ENCODE peak calls at places on chromosomes 13 and 19, in ten cellular contexts. One of them, this sample, is unnamed.

GRCh38 chr19:23071087-23071511 is 45.7 kb upstream of the ZNF730 start:
- DNase-seq in stomach: no peak
- DNase-seq in IMR-90: peak; percentile 3
- DNase-seq in effector memory CD4-positive, alpha-beta T cell: no peak
- DNase-seq in A549: no peak
- DNase-seq in mucosa of descending colon: no peak
- DNase-seq in CD8-positive, alpha-beta T cell: no peak
- DNase-seq in cardiac muscle cell: no peak
- DNase-seq in tibial nerve: no peak
- DNase-seq in endodermal cell: no peak
- DNase-seq in this sample: no peak

GRCh38 chr13:105798541-105798940 is 736.9 kb downstream of the EFNB2 start:
- DNase-seq in stomach: no peak
- DNase-seq in IMR-90: no peak
- DNase-seq in effector memory CD4-positive, alpha-beta T cell: no peak
- DNase-seq in A549: no peak
- DNase-seq in mucosa of descending colon: no peak
- DNase-seq in CD8-positive, alpha-beta T cell: no peak
- DNase-seq in cardiac muscle cell: no peak
- DNase-seq in tibial nerve: no peak
- DNase-seq in endodermal cell: no peak
- DNase-seq in this sample: no peak

GRCh38 chr13:45773944-45774343 is 71.8 kb downstream of the CBY2 start:
- DNase-seq in stomach: no peak
- DNase-seq in IMR-90: no peak
- DNase-seq in effector memory CD4-positive, alpha-beta T cell: no peak
- DNase-seq in A549: no peak
- DNase-seq in mucosa of descending colon: no peak
- DNase-seq in CD8-positive, alpha-beta T cell: no peak
- DNase-seq in cardiac muscle cell: no peak
- DNase-seq in tibial nerve: no peak
- DNase-seq in endodermal cell: no peak
- DNase-seq in this sample: no peak

GRCh38 chr13:51782026-51782710 is 21.8 kb downstream of the DHRS12 start:
- DNase-seq in stomach: no peak
- DNase-seq in IMR-90: no peak
- DNase-seq in effector memory CD4-positive, alpha-beta T cell: no peak
- DNase-seq in A549: no peak
- DNase-seq in mucosa of descending colon: no peak
- DNase-seq in CD8-positive, alpha-beta T cell: no peak
- DNase-seq in cardiac muscle cell: no peak
- DNase-seq in tibial nerve: no peak
- DNase-seq in endodermal cell: no peak
- DNase-seq in this sample: no peak

GRCh38 chr19:6481541-6482342 is at the start of gene DENND1C:
- DNase-seq in stomach: peak; percentile 52
- DNase-seq in IMR-90: no peak
- DNase-seq in effector memory CD4-positive, alpha-beta T cell: peak; percentile 42
- DNase-seq in A549: peak; percentile 41
- DNase-seq in mucosa of descending colon: peak; percentile 59
- DNase-seq in CD8-positive, alpha-beta T cell: peak; percentile 61
- DNase-seq in cardiac muscle cell: peak; percentile 54
- DNase-seq in tibial nerve: peak; percentile 11
- DNase-seq in endodermal cell: peak; percentile 78
- DNase-seq in this sample: peak; percentile 73

GRCh38 chr19:19655641-19656343 is 7.7 kb downstream of the ATP13A1 start:
- DNase-seq in stomach: no peak
- DNase-seq in IMR-90: no peak
- DNase-seq in effector memory CD4-positive, alpha-beta T cell: no peak
- DNase-seq in A549: no peak
- DNase-seq in mucosa of descending colon: no peak
- DNase-seq in CD8-positive, alpha-beta T cell: no peak
- DNase-seq in cardiac muscle cell: no peak
- DNase-seq in tibial nerve: no peak
- DNase-seq in endodermal cell: no peak
- DNase-seq in this sample: no peak

GRCh38 chr19:41531438-41532311 is 44.3 kb upstream of the CEACAM21 start:
- DNase-seq in stomach: peak; percentile 64
- DNase-seq in IMR-90: peak; percentile 31
- DNase-seq in effector memory CD4-positive, alpha-beta T cell: peak; percentile 81
- DNase-seq in A549: peak; percentile 85
- DNase-seq in mucosa of descending colon: peak; percentile 68
- DNase-seq in CD8-positive, alpha-beta T cell: peak; percentile 80
- DNase-seq in cardiac muscle cell: no peak
- DNase-seq in tibial nerve: peak; percentile 85
- DNase-seq in endodermal cell: no peak
- DNase-seq in this sample: peak; percentile 18

GRCh38 chr13:99258210-99258860 is at the start of gene GPR18:
- DNase-seq in stomach: no peak
- DNase-seq in IMR-90: peak; percentile 24
- DNase-seq in effector memory CD4-positive, alpha-beta T cell: no peak
- DNase-seq in A549: no peak
- DNase-seq in mucosa of descending colon: no peak
- DNase-seq in CD8-positive, alpha-beta T cell: peak; percentile 41
- DNase-seq in cardiac muscle cell: no peak
- DNase-seq in tibial nerve: no peak
- DNase-seq in endodermal cell: no peak
- DNase-seq in this sample: no peak

DNA sequence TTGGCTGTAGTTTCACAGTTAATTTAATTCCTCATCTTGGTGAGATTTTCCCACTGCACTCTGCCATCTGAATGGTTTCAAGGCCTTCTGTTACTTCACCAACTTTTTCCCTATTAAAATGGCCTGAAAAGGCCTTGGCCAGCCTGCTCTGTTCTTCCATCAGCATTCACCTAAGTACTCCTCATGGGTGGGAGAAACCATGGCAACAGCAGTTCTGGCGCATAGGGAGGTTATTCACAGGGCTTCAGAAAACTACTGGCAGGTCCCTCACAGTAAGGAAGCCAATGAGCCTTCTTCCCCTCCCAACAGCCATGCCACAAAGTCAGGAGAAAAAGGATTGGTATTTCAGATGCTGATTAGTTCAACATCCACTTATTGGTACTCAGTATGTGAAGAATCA is 17.2 kb upstream of the GJB2 start:
- DNase-seq in stomach: no peak
- DNase-seq in IMR-90: no peak
- DNase-seq in effector memory CD4-positive, alpha-beta T cell: no peak
- DNase-seq in A549: no peak
- DNase-seq in mucosa of descending colon: no peak
- DNase-seq in CD8-positive, alpha-beta T cell: no peak
- DNase-seq in cardiac muscle cell: no peak
- DNase-seq in tibial nerve: no peak
- DNase-seq in endodermal cell: no peak
- DNase-seq in this sample: no peak
- H3K4me1 ChIP-seq in stomach: no peaks in the 10 kb centered on the region
- H3K4me1 ChIP-seq in IMR-90: no peaks in the 10 kb centered on the region
- H3K4me1 ChIP-seq in effector memory CD4-positive, alpha-beta T cell: no peaks in the 10 kb centered on the region
- H3K4me1 ChIP-seq in A549: no peaks in the 10 kb centered on the region
- H3K4me1 ChIP-seq in mucosa of descending colon: no peaks in the 10 kb centered on the region
- H3K4me1 ChIP-seq in CD8-positive, alpha-beta T cell: no peaks in the 10 kb centered on the region
- H3K4me1 ChIP-seq in cardiac muscle cell: no peaks in the 10 kb centered on the region
- H3K4me1 ChIP-seq in tibial nerve: no peaks in the 10 kb centered on the region
- H3K4me1 ChIP-seq in endodermal cell: no peaks in the 10 kb centered on the region
- H3K4me1 ChIP-seq in this sample: no peaks in the 10 kb centered on the region

DNA sequence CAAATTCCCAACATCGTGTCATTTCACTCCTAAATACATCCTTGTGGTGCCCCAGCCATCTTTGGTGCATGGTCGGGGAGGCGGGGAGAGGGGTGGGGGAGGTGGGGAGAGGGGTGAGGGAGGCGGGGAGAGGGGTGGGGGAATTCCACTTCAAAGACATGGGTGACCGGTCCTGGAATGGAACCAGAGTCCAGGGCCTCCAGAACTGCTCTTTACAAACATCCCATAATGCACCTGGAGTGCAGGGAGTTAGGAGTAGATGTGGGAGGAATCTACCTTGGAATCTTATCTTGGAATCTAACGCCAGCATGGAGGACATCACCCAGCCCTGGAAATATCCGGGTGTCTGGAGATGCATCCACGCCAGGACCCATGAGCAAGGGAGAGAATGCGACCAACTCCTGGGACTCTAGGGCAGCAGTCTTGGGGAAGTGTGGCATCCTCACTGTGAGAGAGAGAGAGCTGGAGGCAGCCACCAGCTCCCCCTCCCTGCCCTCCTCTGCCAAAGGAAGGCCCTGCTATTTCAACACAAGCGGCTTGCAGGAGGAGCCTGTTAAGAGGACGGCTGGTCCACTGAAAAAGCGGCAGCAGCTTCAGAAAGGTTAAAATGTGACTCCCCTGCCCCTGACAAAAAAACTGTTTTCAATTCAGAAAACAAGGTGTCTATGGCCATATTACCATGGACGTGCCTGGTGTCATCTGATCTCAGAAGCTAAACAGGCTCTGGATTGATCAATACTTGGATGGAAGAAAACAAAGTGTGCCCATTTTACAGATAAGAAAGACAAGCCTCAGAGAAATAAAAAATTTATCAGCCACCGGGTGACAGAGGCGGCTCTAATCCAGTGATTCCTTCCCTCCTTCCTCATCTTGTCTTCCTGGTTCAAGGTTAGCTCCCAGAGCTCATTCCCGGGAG is 211.7 kb downstream of the UQCRFS1 start:
- DNase-seq in stomach: no peak
- DNase-seq in IMR-90: no peak
- DNase-seq in effector memory CD4-positive, alpha-beta T cell: no peak
- DNase-seq in A549: no peak
- DNase-seq in mucosa of descending colon: no peak
- DNase-seq in CD8-positive, alpha-beta T cell: no peak
- DNase-seq in cardiac muscle cell: no peak
- DNase-seq in tibial nerve: no peak
- DNase-seq in endodermal cell: no peak
- DNase-seq in this sample: no peak
- H3K4me3 ChIP-seq in stomach: no peak overlapping the region
- H3K4me3 ChIP-seq in IMR-90: no peak overlapping the region
- H3K4me3 ChIP-seq in effector memory CD4-positive, alpha-beta T cell: no peak overlapping the region
- H3K4me3 ChIP-seq in A549: no peak overlapping the region
- H3K4me3 ChIP-seq in mucosa of descending colon: no peak overlapping the region
- H3K4me3 ChIP-seq in CD8-positive, alpha-beta T cell: no peak overlapping the region
- H3K4me3 ChIP-seq in cardiac muscle cell: no peak overlapping the region
- H3K4me3 ChIP-seq in tibial nerve: no peak overlapping the region
- H3K4me3 ChIP-seq in endodermal cell: no peak overlapping the region
- H3K4me3 ChIP-seq in this sample: no peak overlapping the region

DNA sequence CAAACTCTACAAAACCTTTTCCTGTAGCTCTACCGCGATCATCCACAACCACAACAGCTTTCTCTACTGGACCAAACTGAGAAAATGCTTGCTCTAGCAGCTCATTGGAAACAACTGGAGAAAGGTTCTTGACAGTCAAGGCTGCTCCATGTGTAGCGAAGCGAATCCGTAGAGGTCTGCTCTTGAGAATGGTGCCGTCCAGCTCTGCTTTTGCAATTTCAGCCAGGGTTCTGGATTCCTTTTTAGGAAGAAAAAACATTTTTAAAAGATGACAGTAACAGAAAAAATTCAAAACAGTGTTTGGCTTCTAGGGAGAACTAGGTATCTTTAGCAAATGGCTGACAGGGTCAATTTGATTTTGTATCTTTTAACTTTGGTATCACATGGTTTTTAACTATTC is 10.4 kb downstream of the PSPC1 start:
- DNase-seq in stomach: no peak
- DNase-seq in IMR-90: peak; percentile 3
- DNase-seq in effector memory CD4-positive, alpha-beta T cell: no peak
- DNase-seq in A549: no peak
- DNase-seq in mucosa of descending colon: no peak
- DNase-seq in CD8-positive, alpha-beta T cell: no peak
- DNase-seq in cardiac muscle cell: no peak
- DNase-seq in tibial nerve: no peak
- DNase-seq in endodermal cell: no peak
- DNase-seq in this sample: no peak
- H3K9me3 ChIP-seq in stomach: no peaks in the 10 kb centered on the region
- H3K9me3 ChIP-seq in IMR-90: no peaks in the 10 kb centered on the region
- H3K9me3 ChIP-seq in effector memory CD4-positive, alpha-beta T cell: no peaks in the 10 kb centered on the region
- H3K9me3 ChIP-seq in A549: no peaks in the 10 kb centered on the region
- H3K9me3 ChIP-seq in mucosa of descending colon: no peaks in the 10 kb centered on the region
- H3K9me3 ChIP-seq in CD8-positive, alpha-beta T cell: no peaks in the 10 kb centered on the region
- H3K9me3 ChIP-seq in cardiac muscle cell: no peaks in the 10 kb centered on the region
- H3K9me3 ChIP-seq in tibial nerve: no peaks in the 10 kb centered on the region
- H3K9me3 ChIP-seq in endodermal cell: peaks cover under 1% of the 10 kb centered on the region
- H3K9me3 ChIP-seq in this sample: no peaks in the 10 kb centered on the region

GRCh38 chr19:17328517-17329060 is 6.1 kb downstream of the ANO8 start:
- DNase-seq in stomach: no peak
- DNase-seq in IMR-90: no peak
- DNase-seq in effector memory CD4-positive, alpha-beta T cell: peak; percentile 26
- DNase-seq in A549: no peak
- DNase-seq in mucosa of descending colon: no peak
- DNase-seq in CD8-positive, alpha-beta T cell: peak; percentile 50
- DNase-seq in cardiac muscle cell: no peak
- DNase-seq in tibial nerve: no peak
- DNase-seq in endodermal cell: peak; percentile 78
- DNase-seq in this sample: no peak

GRCh38 chr19:17329061-17329767 is 5.4 kb downstream of the ANO8 start:
- DNase-seq in stomach: no peak
- DNase-seq in IMR-90: no peak
- DNase-seq in effector memory CD4-positive, alpha-beta T cell: no peak
- DNase-seq in A549: no peak
- DNase-seq in mucosa of descending colon: no peak
- DNase-seq in CD8-positive, alpha-beta T cell: no peak
- DNase-seq in cardiac muscle cell: no peak
- DNase-seq in tibial nerve: no peak
- DNase-seq in endodermal cell: peak; percentile 74
- DNase-seq in this sample: no peak

GRCh38 chr19:17331254-17331558 is 3.4 kb downstream of the ANO8 start:
- DNase-seq in stomach: no peak
- DNase-seq in IMR-90: no peak
- DNase-seq in effector memory CD4-positive, alpha-beta T cell: no peak
- DNase-seq in A549: no peak
- DNase-seq in mucosa of descending colon: no peak
- DNase-seq in CD8-positive, alpha-beta T cell: no peak
- DNase-seq in cardiac muscle cell: no peak
- DNase-seq in tibial nerve: no peak
- DNase-seq in endodermal cell: peak; percentile 46
- DNase-seq in this sample: no peak

GRCh38 chr19:17330546-17331253 is 4.0 kb downstream of the ANO8 start:
- DNase-seq in stomach: no peak
- DNase-seq in IMR-90: no peak
- DNase-seq in effector memory CD4-positive, alpha-beta T cell: no peak
- DNase-seq in A549: no peak
- DNase-seq in mucosa of descending colon: no peak
- DNase-seq in CD8-positive, alpha-beta T cell: no peak
- DNase-seq in cardiac muscle cell: no peak
- DNase-seq in tibial nerve: no peak
- DNase-seq in endodermal cell: no peak
- DNase-seq in this sample: no peak

DNA sequence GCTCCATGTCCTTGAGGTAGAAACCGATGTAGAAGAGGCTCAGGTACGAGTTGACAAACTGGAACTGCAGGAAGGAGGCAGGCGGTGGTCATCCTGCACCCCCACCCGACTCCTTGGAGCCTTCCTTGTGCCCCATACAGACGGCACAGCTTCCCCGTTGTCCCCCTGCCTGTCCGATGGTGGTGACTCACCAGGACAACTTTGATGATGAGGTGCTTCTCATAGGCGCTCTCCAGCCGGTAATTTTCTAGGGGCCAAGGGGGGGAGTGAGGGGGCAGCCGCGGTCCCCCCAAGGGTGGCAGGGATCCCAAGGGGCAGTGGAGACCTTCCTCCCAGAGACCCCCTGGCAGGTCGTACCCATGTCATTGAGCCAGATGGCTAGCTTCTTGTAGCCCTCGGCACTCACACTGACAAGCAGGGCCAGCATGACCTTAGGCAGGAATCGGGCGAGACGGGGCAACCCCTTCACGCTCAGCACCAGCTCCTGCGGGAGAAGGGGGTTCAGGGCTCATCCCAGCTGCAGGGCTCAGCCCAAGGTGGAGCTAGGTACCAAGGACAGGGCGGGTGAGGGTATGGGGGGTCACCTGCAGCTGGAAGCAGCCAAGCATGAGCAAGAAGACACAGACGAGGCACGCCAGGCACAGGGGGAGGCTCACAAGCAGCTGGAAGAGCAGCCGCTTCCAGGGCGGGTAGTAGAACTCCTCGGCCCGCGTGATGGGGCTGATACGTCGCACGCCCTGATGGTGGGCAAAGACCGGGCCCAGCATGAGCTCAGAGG is 4.7 kb downstream of the ANO8 start:
- DNase-seq in stomach: no peak
- DNase-seq in IMR-90: no peak
- DNase-seq in effector memory CD4-positive, alpha-beta T cell: no peak
- DNase-seq in A549: no peak
- DNase-seq in mucosa of descending colon: no peak
- DNase-seq in CD8-positive, alpha-beta T cell: no peak
- DNase-seq in cardiac muscle cell: no peak
- DNase-seq in tibial nerve: no peak
- DNase-seq in endodermal cell: peak; percentile 40
- DNase-seq in this sample: no peak
- H3K4me1 ChIP-seq in stomach: peaks cover 24% of the 10 kb centered on the region
- H3K4me1 ChIP-seq in IMR-90: peaks cover 4% of the 10 kb centered on the region
- H3K4me1 ChIP-seq in effector memory CD4-positive, alpha-beta T cell: peaks cover 24% of the 10 kb centered on the region
- H3K4me1 ChIP-seq in A549: peaks cover 5% of the 10 kb centered on the region
- H3K4me1 ChIP-seq in mucosa of descending colon: peaks cover 23% of the 10 kb centered on the region
- H3K4me1 ChIP-seq in CD8-positive, alpha-beta T cell: peaks cover 26% of the 10 kb centered on the region
- H3K4me1 ChIP-seq in cardiac muscle cell: peaks cover 4% of the 10 kb centered on the region
- H3K4me1 ChIP-seq in tibial nerve: peaks cover 23% of the 10 kb centered on the region
- H3K4me1 ChIP-seq in endodermal cell: no peaks in the 10 kb centered on the region
- H3K4me1 ChIP-seq in this sample: peaks cover under 1% of the 10 kb centered on the region

This sample was measured in HAP-1.